ENCODE peak calls at places on chromosome 19, in five cellular contexts. N is stimulated activated CD4-positive, alpha-beta T cell treated with anti-CD3 and anti-CD28 coated beads, Interleukin-4, amount 100 ng/mL, for 4 hours; B is fibroblast of the aortic adventitia; C is PC-9; I is EL. U is an unnamed sample.

GRCh38 chr19:7004313-7004931 is 16.8 kb downstream of the MBD3L2B start:
- DNase-seq in B (peak), N (no peak), I (no peak), C (no peak), U (no peak)

GRCh38 chr19:32313866-32314265 is 31.5 kb upstream of the ZNF507 start:
- DNase-seq in N (no peak), B (no peak), I (no peak), C (no peak), U (no peak)

GRCh38 chr19:45136507-45137178 is 24.1 kb downstream of the NKPD1 start:
- DNase-seq in B (no peak), C (no peak), I (no peak), N (no peak), U (no peak)

GRCh38 chr19:5983367-5983955 is 5.5 kb upstream of the RANBP3 start:
- DNase-seq in I (no peak), N (no peak), B (no peak), C (no peak), U (no peak)

GRCh38 chr19:8367327-8368001 is 3.5 kb downstream of the ANGPTL4 start:
- DNase-seq in B (peak), N (no peak), I (peak), C (peak), U (peak)

GRCh38 chr19:51448011-51448744 is 10.1 kb downstream of the SIGLEC8 start:
- DNase-seq in I (no peak), C (no peak), N (peak), B (no peak), U (no peak)

GRCh38 chr19:2550431-2551171 is 74.7 kb downstream of the GADD45B start:
- DNase-seq in N (no peak), B (no peak), I (no peak), C (no peak), U (no peak)

GRCh38 chr19:52248256-52248655 is 21.1 kb upstream of the ZNF766 start:
- DNase-seq in C (peak), N (peak), I (peak), B (peak), U (peak)

GRCh38 chr19:41156207-41156606 is 36.8 kb upstream of the CYP2S1 start:
- DNase-seq in B (peak), I (no peak), N (no peak), C (no peak), U (no peak)

GRCh38 chr19:1473056-1473400 is 6.0 kb downstream of the C19orf25 start:
- DNase-seq in B (no peak), C (no peak), I (no peak), N (no peak), U (no peak)

GRCh38 chr19:50569023-50569697 is 925 bp upstream of the LRRC4B start:
- DNase-seq in N (no peak), B (no peak), C (no peak), I (no peak), U (no peak)

GRCh38 chr19:16135410-16136127 is 7.9 kb upstream of the HSH2D start:
- DNase-seq in N (no peak), C (no peak), B (no peak), I (no peak), U (no peak)

GRCh38 chr19:4732680-4733114 is 9.1 kb upstream of the DPP9 start:
- DNase-seq in C (peak), B (peak), N (peak), I (peak), U (peak)

GRCh38 chr19:18932216-18932841 is 8.7 kb downstream of the HOMER3 start:
- DNase-seq in N (peak), C (no peak), B (peak), I (peak), U (peak)

GRCh38 chr19:10291554-10292205 is 1.9 kb downstream of the ICAM5 start:
- DNase-seq in B (no peak), I (no peak), C (no peak), N (no peak), U (no peak)

GRCh38 chr19:5003781-5004180 is 34.9 kb downstream of the KDM4B start:
- DNase-seq in I (no peak), N (no peak), B (no peak), C (no peak), U (no peak)

GRCh38 chr19:6744381-6745288 is 5.2 kb downstream of the TRIP10 start:
- DNase-seq in C (peak), I (peak), N (no peak), B (peak), U (peak)

GRCh38 chr19:50537769-50538230 is 24.1 kb upstream of the ASPDH start:
- DNase-seq in I (peak), N (peak), C (peak), B (peak), U (peak)

GRCh38 chr19:49210108-49210900 is 52.7 kb downstream of the TRPM4 start:
- DNase-seq in N (peak), C (no peak), B (no peak), I (no peak), U (peak)

GRCh38 chr19:21022996-21023395 is 2.5 kb downstream of the ZNF430 start:
- DNase-seq in N (peak), C (peak), B (peak), I (peak), U (peak)

GRCh38 chr19:35248310-35249145 is at the start of gene LSR:
- DNase-seq in I (no peak), N (peak), B (no peak), C (peak), U (no peak)

GRCh38 chr19:12092065-12092867 is 27.7 kb downstream of the ZNF844 start:
- DNase-seq in C (no peak), I (peak), B (peak), N (peak), U (peak)

GRCh38 chr19:35414442-35414841 is 33.6 kb upstream of the FFAR2 start:
- DNase-seq in C (no peak), B (no peak), N (no peak), I (no peak), U (no peak)

GRCh38 chr19:55319786-55320185 is 5.4 kb downstream of the TMEM150B start:
- DNase-seq in C (no peak), B (peak), N (no peak), I (peak), U (peak)

GRCh38 chr19:20247016-20247683 is 80.1 kb downstream of the ZNF486 start:
- DNase-seq in C (no peak), I (peak), B (peak), N (no peak), U (peak)

GRCh38 chr19:49816616-49817015 is 1.5 kb upstream of the MED25 start:
- DNase-seq in B (no peak), I (no peak), C (no peak), N (no peak), U (no peak)

GRCh38 chr19:12885749-12886706 is 973 bp downstream of the KLF1 start:
- DNase-seq in C (peak), N (no peak), I (no peak), B (no peak), U (no peak)

GRCh38 chr19:29478578-29479565 is 46.9 kb upstream of the VSTM2B start:
- DNase-seq in N (no peak), C (no peak), B (no peak), I (peak), U (no peak)

GRCh38 chr19:55801416-55801815 is 30.4 kb downstream of the NLRP11 start:
- DNase-seq in I (no peak), C (no peak), B (no peak), N (no peak), U (no peak)

GRCh38 chr19:11420894-11421606 is 1.9 kb upstream of the RGL3 start:
- DNase-seq in I (no peak), C (no peak), N (no peak), B (no peak), U (no peak)

GRCh38 chr19:6682607-6683128 is 12.7 kb upstream of the TNFSF14 start:
- DNase-seq in N (no peak), C (no peak), B (no peak), I (no peak), U (no peak)

GRCh38 chr19:41426116-41426841 is 895 bp downstream of the B3GNT8 start:
- DNase-seq in B (no peak), N (no peak), C (no peak), I (no peak), U (no peak)

GRCh38 chr19:39498262-39499081 is at the start of gene DLL3:
- DNase-seq in N (no peak), B (peak), I (peak), C (no peak), U (peak)

GRCh38 chr19:54439174-54439851 is 9.7 kb upstream of the LENG8 start:
- DNase-seq in B (no peak), I (no peak), N (peak), C (peak), U (peak)

GRCh38 chr19:13181747-13182388 is 31.7 kb downstream of the IER2 start:
- DNase-seq in N (peak), B (peak), C (no peak), I (peak), U (peak)

GRCh38 chr19:17109962-17110598 is 34.5 kb downstream of the MYO9B start:
- DNase-seq in I (no peak), B (no peak), C (no peak), N (no peak), U (no peak)

GRCh38 chr19:1837625-1838105 is 10.6 kb downstream of the REXO1 start:
- DNase-seq in I (peak), C (no peak), B (no peak), N (peak), U (peak)

GRCh38 chr19:58204566-58204965 is 21.7 kb downstream of the ZNF274 start:
- DNase-seq in I (no peak), C (no peak), B (no peak), N (no peak), U (no peak)